ENCODE peak calls at places on chromosomes 3 and 15, in four cellular contexts. W is pancreas; G is A549; L is CD8-positive, alpha-beta T cell. J is an unnamed sample. For H3K4me1, the result is how much of the 10 kb centered on the place peaks cover.

GRCh38 chr3:52552089-52552488 is 15.7 kb downstream of the UQCC5 start:
- DNase-seq in W (no peak), G (no peak), L (no peak), J (no peak)

GRCh38 chr15:59892995-59893394 is 111.1 kb upstream of the FOXB1 start:
- DNase-seq in W (no peak), G (no peak), L (no peak), J (no peak)

GRCh38 chr3:129315386-129315991 is 36.8 kb downstream of the HMCES start:
- DNase-seq in W (peak), G (no peak), L (peak), J (peak)

GRCh38 chr15:49622561-49622960 is 1.7 kb downstream of the DTWD1 start:
- DNase-seq in W (no peak), G (no peak), L (no peak), J (no peak)

GRCh38 chr3:129690406-129690805 is 83.9 kb upstream of the PLXND1 start:
- DNase-seq in W (no peak), G (peak), L (peak), J (no peak)

GRCh38 chr3:160956785-160957184 is 148.4 kb downstream of the B3GALNT1 start:
- DNase-seq in W (no peak), G (no peak), L (no peak), J (no peak)

GRCh38 chr15:57652481-57652880 is 54.0 kb upstream of the POLR2M start:
- DNase-seq in W (no peak), G (no peak), L (no peak), J (no peak)

GRCh38 chr3:126149256-126149902 is 31.0 kb downstream of the ALDH1L1 start:
- DNase-seq in W (no peak), G (no peak), L (no peak), J (peak)

GRCh38 chr3:120636790-120637401 is 40.8 kb downstream of the NDUFB4 start:
- DNase-seq in W (no peak), G (no peak), L (no peak), J (no peak)

GRCh38 chr3:44016818-44017217 is 224.9 kb upstream of the TOPAZ1 start:
- DNase-seq in W (no peak), G (no peak), L (no peak), J (no peak)

GRCh38 chr3:72887378-72887722 is 496 bp upstream of the GXYLT2 start:
- DNase-seq in W (no peak), G (no peak), L (no peak), J (peak)

GRCh38 chr3:51503007-51503406 is 3.2 kb upstream of the DCAF1 start:
- DNase-seq in W (no peak), G (no peak), L (no peak), J (peak)

GRCh38 chr3:6580808-6581207 is 280.1 kb upstream of the GRM7 start:
- DNase-seq in W (no peak), G (no peak), L (no peak), J (no peak)

GRCh38 chr3:60610441-60611112 is 640.7 kb downstream of the FHIT start:
- DNase-seq in W (peak), G (no peak), L (no peak), J (peak)

GRCh38 chr15:31081568-31082250 is 19.8 kb downstream of the TRPM1 start:
- DNase-seq in W (peak), G (no peak), L (no peak), J (no peak)

GRCh38 chr15:62469874-62470688 is 305.0 kb upstream of the C2CD4B start:
- DNase-seq in W (no peak), G (no peak), L (no peak), J (peak)

GRCh38 chr3:137325170-137325569 is 367.4 kb downstream of the IL20RB start:
- DNase-seq in W (no peak), G (no peak), L (no peak), J (no peak)

GRCh38 chr15:41804920-41805666 is 22.8 kb upstream of the JMJD7 start:
- DNase-seq in W (no peak), G (no peak), L (no peak), J (no peak)
- H3K4me1 ChIP-seq in W (under half), G (under half), L (under half), J (under half)

GRCh38 chr15:100713163-100713867 is 110.9 kb downstream of the ASB7 start:
- DNase-seq in W (peak), G (peak), L (no peak), J (peak)

GRCh38 chr15:100712226-100712625 is 109.8 kb downstream of the ASB7 start:
- DNase-seq in W (no peak), G (no peak), L (no peak), J (peak)

GRCh38 chr15:100714749-100715342 is 112.5 kb downstream of the ASB7 start:
- DNase-seq in W (no peak), G (no peak), L (no peak), J (no peak)

GRCh38 chr15:100715571-100716455 is 113.4 kb downstream of the ASB7 start:
- DNase-seq in W (peak), G (no peak), L (no peak), J (no peak)

DNA sequence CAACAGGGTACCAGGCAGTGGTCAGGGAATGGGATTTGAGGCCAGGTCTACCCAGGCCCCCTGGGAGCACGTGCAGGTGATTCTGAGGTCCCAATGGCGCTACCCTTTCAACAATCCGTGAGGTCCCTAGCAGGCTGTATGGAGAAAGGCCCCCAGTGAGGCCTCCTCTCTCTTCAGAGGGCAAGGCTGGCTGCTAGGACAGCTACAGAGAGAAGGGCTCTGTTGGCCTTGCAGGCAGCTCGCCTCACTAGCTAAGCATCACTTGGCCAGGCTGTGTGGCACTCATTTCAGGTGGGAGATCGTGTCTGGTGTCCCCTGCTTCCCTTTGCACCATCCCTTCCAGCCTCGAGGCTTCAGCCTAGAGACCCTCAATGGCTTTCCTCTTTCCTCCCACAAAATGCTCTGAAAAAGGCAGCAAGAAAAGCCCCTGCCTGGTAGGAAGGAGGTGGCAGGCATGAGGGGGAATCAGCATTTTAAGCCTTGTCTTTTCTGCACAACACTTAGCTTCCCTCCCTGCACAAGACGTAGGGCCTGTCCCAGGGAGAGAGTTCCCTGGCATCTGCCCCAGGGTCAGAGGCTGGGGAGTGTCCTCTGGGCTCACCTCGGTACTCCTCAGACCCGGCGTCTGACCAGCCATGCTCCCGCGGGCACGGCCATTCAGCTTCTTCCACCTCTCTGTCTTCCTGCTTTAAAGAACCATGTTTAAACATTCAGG is 111.8 kb downstream of the ASB7 start:
- DNase-seq in W (no peak), G (no peak), L (no peak), J (peak)
- H3K27ac ChIP-seq in W (peak), G (peak), L (no peak), J (peak)

GRCh38 chr3:195238626-195239118 is 32.3 kb downstream of the XXYLT1 start:
- DNase-seq in W (no peak), G (no peak), L (no peak), J (no peak)

GRCh38 chr3:195240171-195240701 is 30.7 kb downstream of the XXYLT1 start:
- DNase-seq in W (no peak), G (no peak), L (no peak), J (no peak)

GRCh38 chr3:195237981-195238625 is 32.9 kb downstream of the XXYLT1 start:
- DNase-seq in W (no peak), G (no peak), L (no peak), J (no peak)

GRCh38 chr3:195240939-195241338 is 30.0 kb downstream of the XXYLT1 start:
- DNase-seq in W (no peak), G (no peak), L (no peak), J (no peak)

GRCh38 chr3:195239121-195239520 is 31.8 kb downstream of the XXYLT1 start:
- DNase-seq in W (no peak), G (no peak), L (no peak), J (no peak)
- TF ChIP-seq CTCF in W (no peak), G (no peak), L (no peak), J (no peak)

GRCh38 chr15:66706840-66707239 is 4.8 kb downstream of the SMAD6 start:
- DNase-seq in W (no peak), G (no peak), L (no peak), J (peak)
- H3K4me1 ChIP-seq in W (under half), G (half or more), L (under half), J (half or more)

DNA sequence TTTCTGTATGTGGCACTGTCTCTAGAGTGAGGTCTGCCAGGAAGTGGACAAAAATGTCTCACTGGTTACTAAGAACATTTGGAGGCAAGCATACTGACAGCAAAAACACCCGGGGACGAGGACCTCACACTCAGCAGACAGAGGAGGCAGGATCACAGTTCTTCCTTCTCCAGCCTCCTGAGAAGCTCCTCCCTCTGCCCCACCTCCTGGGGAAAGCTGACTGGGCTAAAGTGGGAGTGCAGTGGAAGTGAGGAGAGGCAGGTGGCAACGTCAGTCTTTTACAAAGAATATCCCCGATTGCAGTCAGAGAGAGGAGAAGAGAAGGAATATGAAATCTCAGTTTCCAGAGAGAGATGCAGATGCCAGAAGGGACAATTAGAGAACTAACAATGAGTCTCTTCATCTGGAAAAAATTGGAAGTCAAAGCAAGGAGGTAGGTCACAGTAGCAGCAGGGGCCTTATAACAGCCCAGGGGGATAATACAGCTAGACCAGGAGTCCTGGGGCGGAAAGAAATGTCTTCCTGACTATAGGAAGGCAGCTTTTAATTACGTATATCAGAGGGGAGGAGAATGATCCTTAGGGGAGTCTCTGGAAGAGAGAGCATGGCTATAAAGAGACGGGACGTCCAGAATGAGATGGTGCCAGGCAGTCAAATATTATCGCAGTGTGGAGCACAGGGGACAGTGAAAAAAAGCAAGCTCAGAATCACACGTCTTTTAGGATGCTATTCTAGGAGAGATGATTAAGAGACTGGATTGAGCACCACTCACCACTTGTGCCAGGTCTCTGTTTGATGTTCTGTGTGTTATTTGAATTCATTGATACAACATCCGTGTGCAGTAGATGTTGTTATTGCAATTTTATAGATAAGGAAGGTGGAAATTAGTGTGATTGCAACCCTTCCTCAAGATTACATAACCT is 47.2 kb downstream of the LEO1 start:
- DNase-seq in W (no peak), G (no peak), L (no peak), J (no peak)
- H3K27ac ChIP-seq in W (no peak), G (no peak), L (no peak), J (no peak)

DNA sequence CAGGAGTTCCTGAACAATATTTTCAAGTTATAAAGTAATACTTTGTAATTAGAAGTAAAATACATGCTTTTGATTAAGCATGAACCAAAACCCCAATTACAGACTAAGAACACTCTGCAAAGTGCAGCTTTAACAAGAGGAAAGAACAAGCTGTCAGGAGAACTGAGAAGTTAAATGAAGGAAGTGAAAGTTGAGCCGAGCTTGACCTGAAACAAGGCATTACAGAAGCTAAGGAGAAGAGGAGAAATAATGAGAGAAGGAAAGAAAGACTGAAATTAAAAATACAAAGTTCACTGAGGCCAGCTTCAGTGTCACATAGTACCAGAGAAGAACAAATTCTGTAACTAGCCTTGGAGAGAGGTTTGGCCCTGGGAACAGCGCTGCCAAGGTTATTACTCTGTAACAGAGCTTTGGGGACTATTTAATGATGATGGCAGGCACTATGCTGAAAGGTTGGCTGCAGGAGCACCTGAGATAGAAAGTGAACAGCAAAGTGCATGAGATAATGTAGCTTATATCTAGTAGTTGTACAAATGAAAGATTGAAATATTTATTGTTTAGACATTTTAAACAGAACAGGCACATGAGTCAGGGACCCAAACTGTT is 241.9 kb upstream of the PEX5L start:
- DNase-seq in W (no peak), G (no peak), L (no peak), J (no peak)
- TF ChIP-seq CTCF in W (no peak), G (no peak), L (no peak), J (no peak)

DNA sequence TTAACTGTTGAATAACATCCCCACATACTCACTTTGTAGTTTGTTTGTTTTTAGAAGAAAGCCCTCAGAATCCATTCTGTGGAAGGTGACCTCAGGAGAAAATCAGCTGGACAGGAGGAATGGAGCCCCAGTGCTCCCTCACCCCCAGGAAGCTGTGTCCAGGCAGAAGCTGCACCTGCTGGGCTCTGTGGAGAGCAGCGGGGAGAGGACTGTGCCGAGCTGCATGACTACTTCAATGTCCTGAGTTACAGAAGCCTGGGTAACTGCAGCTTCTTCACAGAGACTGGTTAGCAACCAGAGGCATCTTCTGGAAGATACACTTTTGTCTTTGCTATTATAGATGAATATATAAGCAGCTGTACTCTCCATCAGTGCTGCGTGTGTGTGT is 14.0 kb downstream of the TIGIT start:
- DNase-seq in W (no peak), G (no peak), L (peak), J (no peak)
- H3K4me1 ChIP-seq in W (under half), G (under half), L (under half), J (under half)

GRCh38 chr3:143883151-143883550 is 34.9 kb upstream of the SLC9A9 start:
- DNase-seq in W (no peak), G (no peak), L (no peak), J (no peak)

GRCh38 chr3:143875566-143875965 is 27.3 kb upstream of the SLC9A9 start:
- DNase-seq in W (no peak), G (no peak), L (no peak), J (no peak)

GRCh38 chr3:143885803-143886427 is 37.6 kb upstream of the SLC9A9 start:
- DNase-seq in W (no peak), G (peak), L (no peak), J (no peak)

DNA sequence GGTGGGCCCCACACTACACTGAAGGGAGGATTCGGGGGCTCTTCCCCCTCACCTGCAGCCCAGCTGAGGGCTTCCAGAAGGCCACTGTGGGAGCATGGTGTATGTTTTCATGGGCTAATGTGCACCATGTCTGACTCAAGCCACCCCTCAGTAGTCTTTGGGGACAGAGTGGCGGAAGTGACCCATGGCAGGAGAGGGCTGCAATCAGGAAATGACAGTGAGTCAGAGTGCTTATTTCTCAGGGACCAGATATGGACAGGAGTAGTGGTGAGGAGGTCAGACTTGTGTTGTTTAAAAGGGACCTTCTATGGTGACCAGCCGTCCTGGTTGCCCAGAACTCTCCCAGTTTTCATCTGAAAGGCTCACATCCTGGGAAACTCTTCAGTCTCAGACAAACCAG is 32.8 kb upstream of the SLC9A9 start:
- DNase-seq in W (no peak), G (no peak), L (no peak), J (no peak)
- H3K27ac ChIP-seq in W (no peak), G (no peak), L (no peak), J (no peak)

J was measured in osteoblast.